ENCODE peak calls at places on chromosomes 11 and 22, in nine cellular contexts. L is A549, W is body of pancreas, E is neural progenitor cell, M is esophagus squamous epithelium, R is right lobe of liver, S is colonic mucosa, H is left ventricle myocardium inferior, J is AG04450. G is an unnamed sample.

GRCh38 chr11:131932584-131933360 is 562.4 kb downstream of the NTM start:
- DNase-seq in L (no peak), W (peak), E (no peak), M (no peak), R (no peak), S (no peak), H (peak), J (no peak), G (no peak)

GRCh38 chr11:117743121-117743815 is 53.7 kb downstream of the DSCAML1 start:
- DNase-seq in L (no peak), W (peak), E (no peak), M (no peak), R (no peak), S (no peak), H (no peak), J (no peak), G (no peak)

GRCh38 chr11:130465259-130465658 is 16.8 kb downstream of the ADAMTS15 start:
- DNase-seq in L (no peak), W (no peak), E (no peak), M (no peak), R (no peak), S (no peak), H (no peak), J (no peak), G (no peak)

GRCh38 chr11:41578421-41579047 is 119.1 kb upstream of the LRRC4C start:
- DNase-seq in L (no peak), W (no peak), E (no peak), M (no peak), R (no peak), S (no peak), H (no peak), J (no peak), G (no peak)

GRCh38 chr11:3130269-3131071 is 34.6 kb downstream of the OSBPL5 start:
- DNase-seq in L (no peak), W (peak), E (no peak), M (no peak), R (peak), S (no peak), H (peak), J (no peak), G (no peak)

GRCh38 chr11:1298695-1299492 is 10.5 kb downstream of the TOLLIP start:
- DNase-seq in L (peak), W (peak), E (peak), M (no peak), R (peak), S (peak), H (peak), J (no peak), G (no peak)

GRCh38 chr11:45076761-45077160 is 69.7 kb upstream of the PRDM11 start:
- DNase-seq in L (no peak), W (no peak), E (no peak), M (no peak), R (no peak), S (no peak), H (no peak), J (no peak), G (no peak)

GRCh38 chr11:70522613-70523311 is 124.4 kb downstream of the CTTN start:
- DNase-seq in L (no peak), W (no peak), E (peak), M (no peak), R (peak), S (no peak), H (no peak), J (no peak), G (no peak)

GRCh38 chr11:18567081-18567480 is 21.5 kb downstream of the UEVLD start:
- DNase-seq in L (no peak), W (no peak), E (no peak), M (no peak), R (no peak), S (no peak), H (no peak), J (no peak), G (no peak)

GRCh38 chr11:6433998-6434650 is 6.7 kb downstream of the HPX start:
- DNase-seq in L (no peak), W (no peak), E (no peak), M (no peak), R (no peak), S (no peak), H (no peak), J (no peak), G (no peak)

GRCh38 chr11:43987384-43988039 is 45.1 kb downstream of the C11orf96 start:
- DNase-seq in L (no peak), W (peak), E (no peak), M (no peak), R (peak), S (peak), H (peak), J (no peak), G (no peak)

GRCh38 chr11:60282291-60282690 is 1.8 kb downstream of the MS4A4A start:
- DNase-seq in L (no peak), W (no peak), E (no peak), M (no peak), R (no peak), S (no peak), H (no peak), J (no peak), G (no peak)

GRCh38 chr22:26587991-26588613 is 1.8 kb downstream of the TPST2 start:
- DNase-seq in L (no peak), W (no peak), E (no peak), M (no peak), R (no peak), S (no peak), H (no peak), J (no peak), G (no peak)

GRCh38 chr11:107183963-107184362 is 165.7 kb upstream of the GUCY1A2 start:
- DNase-seq in L (no peak), W (no peak), E (no peak), M (no peak), R (no peak), S (no peak), H (no peak), J (no peak), G (no peak)

GRCh38 chr11:15707971-15708370 is 593.2 kb downstream of the INSC start:
- DNase-seq in L (peak), W (peak), E (peak), M (no peak), R (peak), S (peak), H (peak), J (no peak), G (no peak)

GRCh38 chr11:78825531-78825930 is 250.9 kb upstream of the NARS2 start:
- DNase-seq in L (no peak), W (no peak), E (no peak), M (no peak), R (no peak), S (no peak), H (no peak), J (no peak), G (no peak)

GRCh38 chr11:9664276-9665171 is 647 bp downstream of the SWAP70 start:
- DNase-seq in L (peak), W (peak), E (peak), M (no peak), R (peak), S (peak), H (peak), J (no peak), G (no peak)

GRCh38 chr11:68028802-68029475 is 1.5 kb upstream of the NDUFS8 start:
- DNase-seq in L (no peak), W (no peak), E (no peak), M (no peak), R (no peak), S (no peak), H (no peak), J (no peak), G (no peak)

GRCh38 chr22:39721456-39722325 is 151.1 kb downstream of the CACNA1I start:
- DNase-seq in L (no peak), W (no peak), E (no peak), M (no peak), R (no peak), S (no peak), H (no peak), J (no peak), G (no peak)

GRCh38 chr11:60972182-60973030 is 926 bp downstream of the CD6 start:
- DNase-seq in L (no peak), W (no peak), E (no peak), M (no peak), R (no peak), S (no peak), H (no peak), J (no peak), G (no peak)

GRCh38 chr22:49328630-49329405 is 498.9 kb downstream of the BRD1 start:
- DNase-seq in L (no peak), W (no peak), E (no peak), M (no peak), R (no peak), S (no peak), H (no peak), J (no peak), G (no peak)

GRCh38 chr11:57434640-57435546 is 8.0 kb upstream of the SLC43A3 start:
- DNase-seq in L (peak), W (no peak), E (no peak), M (no peak), R (peak), S (no peak), H (no peak), J (peak), G (no peak)

GRCh38 chr11:65911682-65912568 is 6.9 kb downstream of the C11orf68 start:
- DNase-seq in L (peak), W (peak), E (peak), M (no peak), R (no peak), S (peak), H (peak), J (no peak), G (no peak)

GRCh38 chr22:47204002-47204979 is 441.8 kb downstream of the TBC1D22A start:
- DNase-seq in L (no peak), W (peak), E (no peak), M (no peak), R (no peak), S (peak), H (no peak), J (no peak), G (no peak)

GRCh38 chr22:31055322-31056159 is 25.6 kb upstream of the SMTN start:
- DNase-seq in L (peak), W (peak), E (peak), M (no peak), R (peak), S (peak), H (peak), J (peak), G (peak)

GRCh38 chr11:117839936-117840813 is 15.6 kb upstream of the FXYD2 start:
- DNase-seq in L (no peak), W (no peak), E (no peak), M (no peak), R (peak), S (no peak), H (peak), J (no peak), G (no peak)

GRCh38 chr11:706957-707816 is 1.2 kb downstream of the EPS8L2 start:
- DNase-seq in L (peak), W (peak), E (peak), M (no peak), R (peak), S (peak), H (no peak), J (no peak), G (no peak)

GRCh38 chr11:122808494-122808893 is 29.8 kb upstream of the CRTAM start:
- DNase-seq in L (no peak), W (no peak), E (no peak), M (no peak), R (no peak), S (no peak), H (peak), J (no peak), G (peak)

GRCh38 chr11:65426839-65427690 is 4.5 kb downstream of the NEAT1 start:
- DNase-seq in L (no peak), W (peak), E (no peak), M (no peak), R (peak), S (peak), H (peak), J (no peak), G (no peak)

GRCh38 chr22:21103633-21104032 is 57.9 kb downstream of the LRRC74B start:
- DNase-seq in L (no peak), W (no peak), E (no peak), M (no peak), R (no peak), S (no peak), H (no peak), J (no peak), G (no peak)

GRCh38 chr22:37746366-37747089 is 49.7 kb downstream of the TRIOBP start:
- DNase-seq in L (no peak), W (peak), E (peak), M (no peak), R (no peak), S (peak), H (peak), J (no peak), G (no peak)

GRCh38 chr11:112292785-112293407 is 32.2 kb upstream of the PLET1 start:
- DNase-seq in L (no peak), W (peak), E (no peak), M (no peak), R (no peak), S (no peak), H (no peak), J (peak), G (peak)

GRCh38 chr11:70126494-70126893 is 48.4 kb downstream of the ANO1 start:
- DNase-seq in L (no peak), W (no peak), E (no peak), M (no peak), R (no peak), S (no peak), H (no peak), J (no peak), G (no peak)

GRCh38 chr11:61555051-61555969 is 25.6 kb downstream of the SYT7 start:
- DNase-seq in L (peak), W (no peak), E (peak), M (no peak), R (no peak), S (no peak), H (no peak), J (no peak), G (no peak)

GRCh38 chr11:86041975-86042378 is 26.9 kb downstream of the PICALM start:
- DNase-seq in L (peak), W (peak), E (peak), M (no peak), R (no peak), S (peak), H (no peak), J (peak), G (peak)

GRCh38 chr11:108009497-108010360 is 1.0 kb downstream of the CUL5 start:
- DNase-seq in L (no peak), W (no peak), E (peak), M (no peak), R (no peak), S (peak), H (no peak), J (no peak), G (no peak)

GRCh38 chr11:70333206-70333605 is 62.7 kb downstream of the PPFIA1 start:
- DNase-seq in L (no peak), W (no peak), E (no peak), M (no peak), R (no peak), S (no peak), H (no peak), J (peak), G (no peak)

GRCh38 chr11:13668957-13669521 is 571 bp downstream of the FAR1 start:
- DNase-seq in L (peak), W (peak), E (no peak), M (no peak), R (peak), S (peak), H (peak), J (no peak), G (no peak)

GRCh38 chr22:46443850-46444389 is 93.5 kb downstream of the CELSR1 start:
- DNase-seq in L (no peak), W (no peak), E (peak), M (no peak), R (no peak), S (peak), H (no peak), J (no peak), G (no peak)

DNA sequence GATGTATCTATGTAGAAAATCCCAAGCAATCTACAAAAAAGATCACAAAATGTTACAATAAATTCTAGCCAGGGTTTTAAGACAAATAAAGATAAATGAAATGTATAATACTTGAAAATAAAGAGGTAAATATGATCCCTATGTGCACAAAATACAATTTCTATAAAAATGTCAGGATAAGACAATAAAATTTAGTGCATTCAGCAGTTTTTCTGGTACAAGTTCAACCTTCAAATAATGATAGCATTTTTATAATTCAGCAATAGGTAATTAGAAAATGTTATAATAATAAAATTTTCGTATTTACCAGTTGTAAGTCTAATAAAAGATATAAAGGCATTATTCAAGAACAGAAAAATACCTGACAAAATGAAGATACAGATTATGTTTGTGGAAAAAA is 726.8 kb upstream of the FAT3 start:
- DNase-seq in L (no peak), W (no peak), E (no peak), M (no peak), R (no peak), S (no peak), H (no peak), J (no peak), G (no peak)
- H3K4me3 ChIP-seq in L (no peak), W (no peak), E (no peak), M (no peak), R (no peak), S (no peak), H (no peak), J (no peak), G (no peak)

GRCh38 chr11:46238078-46238966 is 39.1 kb upstream of the CREB3L1 start:
- DNase-seq in L (peak), W (peak), E (peak), M (no peak), R (peak), S (peak), H (peak), J (no peak), G (no peak)
- TF ChIP-seq CTCF in L (no peak), W (no peak), E (no peak), M (peak), R (no peak), S (no peak), H (peak), J (no peak), G (no peak)

DNA sequence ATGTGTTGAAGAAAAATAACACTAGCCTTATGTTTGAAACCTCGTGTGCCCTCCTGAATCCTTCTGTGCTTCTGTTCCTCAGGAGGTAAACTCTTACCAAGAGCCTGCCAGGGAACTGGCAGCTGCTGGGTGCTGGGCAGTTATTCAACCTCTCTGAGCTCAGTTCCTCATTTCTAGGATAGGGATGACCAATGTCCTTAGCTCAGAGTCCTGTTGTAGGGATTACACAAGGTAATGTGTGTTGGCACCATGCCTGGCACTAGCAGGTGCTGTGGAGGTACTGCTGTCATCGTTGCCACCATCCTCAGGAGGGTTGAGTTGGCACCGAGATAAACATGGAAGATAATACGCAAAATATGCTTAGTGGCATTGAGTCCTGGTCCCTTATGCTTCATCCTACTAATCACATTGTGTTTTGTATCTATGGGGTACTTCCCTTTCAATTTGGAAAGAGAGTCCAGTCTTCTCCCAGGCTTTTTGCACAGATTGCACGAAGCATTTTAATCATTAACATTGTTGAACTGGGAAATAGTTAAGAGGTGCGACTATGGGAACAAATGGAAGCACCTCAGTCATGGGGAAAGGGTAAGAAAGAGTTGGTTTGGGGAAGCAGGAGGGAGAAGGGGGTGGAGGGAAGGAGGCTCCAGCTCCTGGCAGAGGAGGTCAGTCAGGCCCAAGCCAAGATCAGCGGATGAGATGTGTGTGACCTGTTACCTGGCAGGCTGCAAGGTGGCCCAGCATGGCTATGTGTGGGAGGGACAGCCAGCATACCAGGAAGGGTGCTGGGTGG is 56.7 kb downstream of the CABIN1 start:
- DNase-seq in L (no peak), W (peak), E (no peak), M (no peak), R (peak), S (peak), H (no peak), J (no peak), G (no peak)
- H3K4me3 ChIP-seq in L (no peak), W (no peak), E (no peak), M (no peak), R (no peak), S (no peak), H (no peak), J (no peak), G (no peak)

DNA sequence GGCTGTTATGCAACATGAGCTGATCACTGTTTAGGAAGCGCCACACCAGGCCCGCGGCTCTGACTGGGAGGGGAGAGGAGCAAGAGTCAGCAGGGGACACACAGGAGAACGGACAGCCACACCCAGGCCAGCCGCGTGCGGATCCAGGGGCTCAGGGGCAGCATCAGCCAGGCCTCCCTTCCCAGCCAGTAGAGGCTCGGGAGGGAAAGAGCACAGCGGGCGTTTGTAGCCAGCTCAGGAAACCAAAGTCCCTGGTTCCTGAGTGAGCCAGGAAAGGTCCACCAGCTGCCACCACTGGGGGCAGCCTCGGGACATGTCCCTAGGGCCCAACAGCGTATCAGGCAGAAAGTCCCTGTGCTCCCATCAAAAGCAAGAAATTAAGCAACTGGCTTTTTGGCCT is 71.8 kb upstream of the PITPNB start:
- DNase-seq in L (peak), W (peak), E (peak), M (no peak), R (peak), S (peak), H (peak), J (no peak), G (no peak)
- TF ChIP-seq CTCF in L (no peak), W (no peak), E (peak), M (peak), R (peak), S (peak), H (peak), J (peak), G (peak)

DNA sequence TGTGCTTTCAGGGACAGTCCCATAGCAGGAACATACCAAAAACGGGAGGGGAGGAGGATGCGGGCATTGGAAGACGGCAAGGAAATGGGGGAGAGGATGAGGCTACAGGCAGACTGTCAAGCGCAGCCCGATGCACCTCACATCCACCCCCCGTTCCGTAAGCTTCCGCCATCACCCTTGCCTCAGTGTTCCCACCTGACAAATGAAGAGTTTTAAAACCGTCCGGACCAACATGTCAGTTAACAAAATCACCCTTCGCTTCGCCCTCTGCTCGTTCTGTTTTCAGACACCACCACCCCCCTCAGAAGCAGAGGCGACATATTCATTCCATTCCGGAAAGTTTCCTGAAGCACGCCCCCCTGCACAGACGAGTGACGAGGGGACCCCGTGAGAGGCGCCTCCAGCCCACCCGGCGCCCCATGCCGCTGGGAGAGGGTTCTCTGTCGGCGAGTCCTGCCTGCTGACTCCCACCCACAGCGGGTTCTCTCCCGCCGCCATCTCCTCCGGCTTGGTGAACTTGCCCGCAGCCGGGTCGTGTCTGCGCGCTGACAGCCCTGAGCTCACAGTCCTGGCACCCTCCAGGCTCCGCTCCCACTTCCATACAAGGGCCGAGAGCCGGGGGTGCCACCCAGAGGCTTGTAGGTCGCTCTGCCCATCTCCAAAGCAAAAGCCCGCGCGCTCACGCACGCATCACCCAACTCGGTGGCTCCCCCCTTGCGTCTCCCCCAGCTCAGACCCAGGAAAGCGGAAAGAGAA is 1.5 kb downstream of the IGSF9B start:
- DNase-seq in L (no peak), W (peak), E (peak), M (no peak), R (no peak), S (no peak), H (peak), J (no peak), G (no peak)
- H3K4me3 ChIP-seq in L (peak), W (no peak), E (peak), M (peak), R (no peak), S (peak), H (peak), J (no peak), G (no peak)

G was measured in HFF-Myc.